ENCODE peak calls at places on chromosomes 11 and 22, in six cellular contexts. One of them, this sample, is unnamed.

GRCh38 chr11:118870396-118871343 is 13.0 kb upstream of the CXCR5 start:
- DNase-seq in sigmoid colon: peak
- DNase-seq in WTC11: peak
- DNase-seq in AG04450: no peak
- DNase-seq in NB4: peak
- DNase-seq in lower lobe of right lung: no peak
- DNase-seq in this sample: no peak

GRCh38 chr22:38153821-38154562 is 27.6 kb downstream of the PLA2G6 start:
- DNase-seq in AG04450: no peak
- DNase-seq in NB4: no peak
- DNase-seq in sigmoid colon: peak
- DNase-seq in WTC11: no peak
- DNase-seq in lower lobe of right lung: no peak
- DNase-seq in this sample: no peak

GRCh38 chr11:133927690-133928627 is 28.8 kb downstream of the IGSF9B start:
- DNase-seq in sigmoid colon: peak
- DNase-seq in lower lobe of right lung: no peak
- DNase-seq in WTC11: peak
- DNase-seq in AG04450: peak
- DNase-seq in NB4: peak
- DNase-seq in this sample: no peak

GRCh38 chr11:6402561-6402981 is 12.3 kb downstream of the SMPD1 start:
- DNase-seq in AG04450: no peak
- DNase-seq in sigmoid colon: no peak
- DNase-seq in WTC11: no peak
- DNase-seq in NB4: peak
- DNase-seq in lower lobe of right lung: no peak
- DNase-seq in this sample: no peak

GRCh38 chr11:26276798-26277424 is 55.0 kb upstream of the ANO3 start:
- DNase-seq in AG04450: peak
- DNase-seq in WTC11: peak
- DNase-seq in lower lobe of right lung: no peak
- DNase-seq in NB4: peak
- DNase-seq in sigmoid colon: peak
- DNase-seq in this sample: no peak

GRCh38 chr11:84136926-84137325 is 850.8 kb upstream of the CCDC90B start:
- DNase-seq in sigmoid colon: no peak
- DNase-seq in lower lobe of right lung: no peak
- DNase-seq in WTC11: no peak
- DNase-seq in AG04450: no peak
- DNase-seq in NB4: no peak
- DNase-seq in this sample: no peak

GRCh38 chr11:77345621-77346020 is 44.1 kb upstream of the GDPD4 start:
- DNase-seq in lower lobe of right lung: no peak
- DNase-seq in NB4: no peak
- DNase-seq in WTC11: no peak
- DNase-seq in AG04450: peak
- DNase-seq in sigmoid colon: no peak
- DNase-seq in this sample: no peak

GRCh38 chr22:42711895-42712837 is 8.5 kb downstream of the A4GALT start:
- DNase-seq in WTC11: no peak
- DNase-seq in lower lobe of right lung: no peak
- DNase-seq in AG04450: no peak
- DNase-seq in sigmoid colon: no peak
- DNase-seq in NB4: no peak
- DNase-seq in this sample: no peak

GRCh38 chr11:59199546-59200420 is 12.9 kb downstream of the MPEG1 start:
- DNase-seq in lower lobe of right lung: no peak
- DNase-seq in sigmoid colon: no peak
- DNase-seq in WTC11: no peak
- DNase-seq in AG04450: no peak
- DNase-seq in NB4: no peak
- DNase-seq in this sample: no peak

GRCh38 chr11:1640076-1640946 is 10.7 kb downstream of the KRTAP5-5 start:
- DNase-seq in NB4: peak
- DNase-seq in AG04450: no peak
- DNase-seq in WTC11: peak
- DNase-seq in sigmoid colon: peak
- DNase-seq in lower lobe of right lung: no peak
- DNase-seq in this sample: peak

GRCh38 chr22:42863349-42863911 is 6.4 kb upstream of the ARFGAP3 start:
- DNase-seq in sigmoid colon: no peak
- DNase-seq in WTC11: no peak
- DNase-seq in AG04450: peak
- DNase-seq in NB4: peak
- DNase-seq in lower lobe of right lung: no peak
- DNase-seq in this sample: no peak

GRCh38 chr22:46726066-46726985 is 11.7 kb downstream of the CERK start:
- DNase-seq in sigmoid colon: no peak
- DNase-seq in NB4: no peak
- DNase-seq in WTC11: no peak
- DNase-seq in AG04450: no peak
- DNase-seq in lower lobe of right lung: no peak
- DNase-seq in this sample: no peak

GRCh38 chr11:15483205-15483604 is 368.5 kb downstream of the INSC start:
- DNase-seq in sigmoid colon: no peak
- DNase-seq in AG04450: no peak
- DNase-seq in lower lobe of right lung: no peak
- DNase-seq in WTC11: no peak
- DNase-seq in NB4: no peak
- DNase-seq in this sample: no peak

GRCh38 chr11:19816040-19816439 is 103.4 kb downstream of the NAV2 start:
- DNase-seq in sigmoid colon: no peak
- DNase-seq in lower lobe of right lung: no peak
- DNase-seq in NB4: no peak
- DNase-seq in WTC11: no peak
- DNase-seq in AG04450: no peak
- DNase-seq in this sample: no peak

GRCh38 chr11:17277024-17277584 is 565 bp downstream of the NUCB2 start:
- DNase-seq in AG04450: no peak
- DNase-seq in NB4: peak
- DNase-seq in sigmoid colon: peak
- DNase-seq in lower lobe of right lung: no peak
- DNase-seq in WTC11: no peak
- DNase-seq in this sample: no peak

GRCh38 chr11:12126352-12127019 is 16.1 kb downstream of the MICAL2 start:
- DNase-seq in sigmoid colon: no peak
- DNase-seq in lower lobe of right lung: peak
- DNase-seq in AG04450: no peak
- DNase-seq in WTC11: no peak
- DNase-seq in NB4: peak
- DNase-seq in this sample: no peak

GRCh38 chr11:12125609-12126149 is 15.3 kb downstream of the MICAL2 start:
- DNase-seq in WTC11: no peak
- DNase-seq in sigmoid colon: no peak
- DNase-seq in lower lobe of right lung: no peak
- DNase-seq in AG04450: no peak
- DNase-seq in NB4: no peak
- DNase-seq in this sample: no peak

GRCh38 chr11:12128191-12128841 is 17.9 kb downstream of the MICAL2 start:
- DNase-seq in sigmoid colon: no peak
- DNase-seq in AG04450: no peak
- DNase-seq in WTC11: no peak
- DNase-seq in NB4: peak
- DNase-seq in lower lobe of right lung: no peak
- DNase-seq in this sample: no peak

GRCh38 chr11:12129227-12129626 is 18.8 kb downstream of the MICAL2 start:
- DNase-seq in sigmoid colon: no peak
- DNase-seq in lower lobe of right lung: no peak
- DNase-seq in WTC11: no peak
- DNase-seq in AG04450: no peak
- DNase-seq in NB4: no peak
- DNase-seq in this sample: no peak

DNA sequence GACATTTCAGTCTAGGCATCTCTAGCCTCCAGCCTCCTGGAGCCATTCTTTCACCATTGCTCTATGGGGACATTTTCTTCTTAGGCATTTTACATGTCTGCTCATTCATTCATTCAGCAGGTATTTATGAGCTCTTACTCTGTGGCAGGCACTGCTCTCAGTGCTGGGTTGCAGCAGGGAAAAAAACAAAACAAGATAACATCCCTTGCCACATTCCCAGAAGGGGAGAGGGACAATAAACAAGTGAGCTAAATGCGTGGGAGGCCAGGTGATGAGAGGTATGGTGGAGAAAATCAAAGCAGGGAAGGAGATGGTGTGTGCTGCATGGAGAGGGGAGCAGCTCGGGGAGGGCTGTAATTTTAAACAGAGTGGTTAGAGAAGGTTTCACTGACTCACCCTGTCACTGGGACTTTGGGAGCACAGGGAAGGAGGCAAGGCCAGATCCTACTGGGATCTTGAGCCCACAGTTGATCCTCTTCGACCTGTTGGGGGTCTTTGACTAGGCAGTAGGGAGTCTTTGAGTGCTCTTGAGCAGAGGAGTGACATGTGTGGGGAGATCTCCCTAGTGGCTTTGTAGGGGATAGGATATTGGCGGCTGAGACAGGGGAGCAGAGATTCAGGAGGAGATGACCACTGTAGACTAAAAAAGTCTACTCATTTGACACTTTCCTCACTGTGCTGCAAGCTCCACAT is 17.0 kb downstream of the MICAL2 start:
- DNase-seq in AG04450: no peak
- DNase-seq in sigmoid colon: no peak
- DNase-seq in NB4: no peak
- DNase-seq in lower lobe of right lung: no peak
- DNase-seq in WTC11: no peak
- DNase-seq in this sample: no peak
- TF ChIP-seq CTCF in AG04450: no peak
- TF ChIP-seq CTCF in sigmoid colon: no peak
- TF ChIP-seq CTCF in NB4: no peak
- TF ChIP-seq CTCF in lower lobe of right lung: no peak
- TF ChIP-seq CTCF in WTC11: no peak
- TF ChIP-seq CTCF in this sample: no peak

GRCh38 chr11:74683279-74683871 is 47.9 kb downstream of the CHRDL2 start:
- DNase-seq in AG04450: no peak
- DNase-seq in NB4: no peak
- DNase-seq in sigmoid colon: peak
- DNase-seq in WTC11: peak
- DNase-seq in lower lobe of right lung: peak
- DNase-seq in this sample: peak
- TF ChIP-seq CTCF in AG04450: peak
- TF ChIP-seq CTCF in NB4: no peak
- TF ChIP-seq CTCF in sigmoid colon: peak
- TF ChIP-seq CTCF in WTC11: no peak
- TF ChIP-seq CTCF in lower lobe of right lung: peak
- TF ChIP-seq CTCF in this sample: peak

GRCh38 chr11:134993691-134994243 is 581.7 kb upstream of the B3GAT1 start:
- DNase-seq in lower lobe of right lung: no peak
- DNase-seq in WTC11: no peak
- DNase-seq in AG04450: no peak
- DNase-seq in sigmoid colon: no peak
- DNase-seq in NB4: no peak
- DNase-seq in this sample: no peak

GRCh38 chr11:134987223-134987768 is 575.3 kb upstream of the B3GAT1 start:
- DNase-seq in AG04450: no peak
- DNase-seq in sigmoid colon: no peak
- DNase-seq in NB4: no peak
- DNase-seq in WTC11: no peak
- DNase-seq in lower lobe of right lung: no peak
- DNase-seq in this sample: no peak

GRCh38 chr11:134988495-134988894 is 576.5 kb upstream of the B3GAT1 start:
- DNase-seq in sigmoid colon: no peak
- DNase-seq in NB4: no peak
- DNase-seq in lower lobe of right lung: no peak
- DNase-seq in AG04450: no peak
- DNase-seq in WTC11: no peak
- DNase-seq in this sample: no peak

GRCh38 chr11:134984421-134984820 is 572.4 kb upstream of the B3GAT1 start:
- DNase-seq in WTC11: no peak
- DNase-seq in NB4: no peak
- DNase-seq in sigmoid colon: no peak
- DNase-seq in lower lobe of right lung: no peak
- DNase-seq in AG04450: no peak
- DNase-seq in this sample: no peak

DNA sequence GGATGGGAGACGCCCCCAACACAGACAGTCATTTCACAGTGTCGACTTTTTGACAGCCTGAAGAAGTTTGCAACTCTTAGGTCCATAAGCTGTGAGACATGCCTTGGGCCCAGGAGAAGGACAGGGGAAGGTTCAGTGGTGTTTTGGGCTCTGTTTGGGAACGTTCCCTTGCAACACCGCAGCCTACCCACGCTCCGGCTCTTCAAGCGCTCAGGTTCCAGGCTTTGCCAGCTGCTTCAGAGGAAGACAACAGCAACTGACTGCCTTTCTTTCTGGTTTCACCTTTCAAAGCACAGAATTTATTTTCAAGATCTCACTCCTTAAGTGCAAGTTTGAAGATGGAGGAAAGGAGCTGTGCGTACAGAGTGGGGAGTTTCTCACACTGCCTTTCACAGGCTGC is 575.8 kb upstream of the B3GAT1 start:
- DNase-seq in sigmoid colon: no peak
- DNase-seq in lower lobe of right lung: no peak
- DNase-seq in NB4: no peak
- DNase-seq in AG04450: no peak
- DNase-seq in WTC11: no peak
- DNase-seq in this sample: no peak
- TF ChIP-seq CTCF in sigmoid colon: no peak
- TF ChIP-seq CTCF in lower lobe of right lung: no peak
- TF ChIP-seq CTCF in NB4: no peak
- TF ChIP-seq CTCF in AG04450: no peak
- TF ChIP-seq CTCF in WTC11: no peak
- TF ChIP-seq CTCF in this sample: no peak

DNA sequence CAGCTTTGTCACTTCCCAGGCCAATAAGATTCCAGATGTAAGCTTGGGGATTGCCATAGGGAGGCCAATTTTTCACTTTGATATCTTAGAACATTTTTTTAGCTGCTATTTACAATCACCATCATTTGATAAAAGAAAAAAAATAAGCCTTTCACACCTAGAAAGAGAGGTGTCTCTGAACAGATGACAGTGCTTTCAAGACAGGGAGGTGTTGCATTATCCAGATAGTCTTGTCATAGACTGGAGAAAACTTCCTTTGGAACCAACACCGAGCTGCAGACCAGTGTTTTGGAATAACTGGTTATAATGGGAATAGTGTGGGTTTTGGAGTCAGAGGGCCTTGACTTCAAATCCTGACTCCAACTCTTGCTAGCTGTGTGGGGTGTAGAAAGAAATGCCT is 101.0 kb downstream of the SLC1A2 start:
- DNase-seq in WTC11: no peak
- DNase-seq in lower lobe of right lung: no peak
- DNase-seq in AG04450: no peak
- DNase-seq in sigmoid colon: no peak
- DNase-seq in NB4: no peak
- DNase-seq in this sample: no peak
- TF ChIP-seq CTCF in WTC11: no peak
- TF ChIP-seq CTCF in lower lobe of right lung: no peak
- TF ChIP-seq CTCF in AG04450: no peak
- TF ChIP-seq CTCF in sigmoid colon: no peak
- TF ChIP-seq CTCF in NB4: no peak
- TF ChIP-seq CTCF in this sample: no peak

This sample was measured in chondrocyte.